ENCODE peak calls at places on chromosomes 6 and 20, in ten cellular contexts. M is ACHN; K is anterior cingulate cortex; N is non-pigmented ciliary epithelial cell; G is transverse colon; C is substantia nigra; S is small intestine; J is astrocyte; F is A549; D is activated CD4-positive, alpha-beta T cell treated with anti-CD3 and anti-CD28 coated beads, Interleukin-2, amount 50 U/mL, for 1 hour. X is an unnamed sample.

GRCh38 chr6:53573299-53573698 is 28.4 kb upstream of the GCLC start:
- DNase-seq in M (no peak), K (no peak), N (no peak), G (no peak), C (no peak), S (no peak), J (no peak), F (no peak), D (no peak), X (no peak)

GRCh38 chr6:87757792-87758191 is 55.8 kb upstream of the AKIRIN2 start:
- DNase-seq in M (no peak), K (no peak), N (no peak), G (no peak), C (no peak), S (no peak), J (no peak), F (no peak), D (no peak), X (no peak)

GRCh38 chr20:57292611-57293010 is 26.2 kb upstream of the BMP7 start:
- DNase-seq in M (no peak), K (no peak), N (no peak), G (no peak), C (no peak), S (no peak), J (no peak), F (no peak), D (no peak), X (no peak)

GRCh38 chr6:138593100-138593877 is 94.0 kb upstream of the NHSL1 start:
- DNase-seq in M (peak; percentile 85), K (no peak), N (peak; percentile 97), G (peak; percentile 45), C (no peak), S (peak; percentile 90), J (peak; percentile 98), F (peak; percentile 70), D (no peak), X (no peak)

GRCh38 chr6:137291441-137291840 is 72.3 kb upstream of the IFNGR1 start:
- DNase-seq in M (no peak), K (no peak), N (no peak), G (peak; percentile 42), C (no peak), S (no peak), J (peak; percentile 37), F (no peak), D (no peak), X (peak; percentile 25)

GRCh38 chr20:25580711-25581110 is 4.6 kb downstream of the NINL start:
- DNase-seq in M (no peak), K (no peak), N (no peak), G (no peak), C (no peak), S (no peak), J (peak; percentile 53), F (no peak), D (no peak), X (no peak)

GRCh38 chr20:52303281-52303950 is 111.8 kb upstream of the ZFP64 start:
- DNase-seq in M (no peak), K (no peak), N (no peak), G (no peak), C (no peak), S (no peak), J (no peak), F (no peak), D (no peak), X (no peak)

GRCh38 chr6:90028995-90029635 is 134.8 kb downstream of the GJA10 start:
- DNase-seq in M (no peak), K (no peak), N (no peak), G (no peak), C (no peak), S (no peak), J (no peak), F (no peak), D (no peak), X (no peak)

GRCh38 chr6:158815379-158815724 is 3.8 kb downstream of the EZR start:
- DNase-seq in M (peak; percentile 38), K (no peak), N (no peak), G (no peak), C (no peak), S (no peak), J (no peak), F (no peak), D (no peak), X (no peak)

X was measured in head of caudate nucleus.